ENCODE peak calls at places on chromosomes 4 and X, in nine cellular contexts. Z, S, X, W, D, E, V, P and B are unnamed samples.

GRCh38 chrX:133005038-133005437 is 46.6 kb upstream of the HS6ST2 start:
- DNase-seq in Z (no peak), S (no peak), X (no peak), W (no peak), D (peak), E (no peak), V (no peak), P (peak), B (no peak)

GRCh38 chr4:665381-665750 is 8.7 kb downstream of the ATP5ME start:
- DNase-seq in Z (peak), S (no peak), X (no peak), W (no peak), D (no peak), E (no peak), V (peak), P (no peak), B (peak)

GRCh38 chr4:1367936-1368289 is 20.9 kb downstream of the UVSSA start:
- DNase-seq in Z (no peak), S (no peak), X (no peak), W (no peak), D (no peak), E (no peak), V (peak), P (no peak), B (peak)

GRCh38 chr4:165631208-165631894 is 241.7 kb upstream of the TLL1 start:
- DNase-seq in Z (no peak), S (no peak), X (no peak), W (no peak), D (no peak), E (no peak), V (no peak), P (no peak), B (no peak)

GRCh38 chrX:138026211-138026610 is 460.3 kb downstream of the ZIC3 start:
- DNase-seq in Z (no peak), S (no peak), X (no peak), W (no peak), D (peak), E (no peak), V (no peak), P (peak), B (no peak)

GRCh38 chr4:52840531-52841350 is 21.4 kb upstream of the RASL11B start:
- DNase-seq in Z (no peak), S (no peak), X (no peak), W (no peak), D (no peak), E (no peak), V (no peak), P (no peak), B (no peak)

GRCh38 chr4:125244848-125245450 is 69.8 kb upstream of the FAT4 start:
- DNase-seq in Z (no peak), S (no peak), X (no peak), W (no peak), D (peak), E (no peak), V (no peak), P (peak), B (no peak)

GRCh38 chr4:140789752-140790151 is 33.6 kb upstream of the TBC1D9 start:
- DNase-seq in Z (no peak), S (no peak), X (no peak), W (no peak), D (no peak), E (no peak), V (no peak), P (peak), B (no peak)

GRCh38 chr4:156948738-156949137 is 22.9 kb downstream of the PDGFC start:
- DNase-seq in Z (no peak), S (no peak), X (no peak), W (no peak), D (peak), E (no peak), V (no peak), P (no peak), B (no peak)

GRCh38 chr4:175531405-175532091 is 280.5 kb downstream of the GPM6A start:
- DNase-seq in Z (no peak), S (no peak), X (peak), W (no peak), D (peak), E (no peak), V (no peak), P (peak), B (no peak)

GRCh38 chr4:94577136-94577535 is 125.4 kb downstream of the PDLIM5 start:
- DNase-seq in Z (no peak), S (no peak), X (no peak), W (no peak), D (peak), E (no peak), V (no peak), P (peak), B (no peak)

GRCh38 chrX:154515803-154516654 is at the start of gene FAM3A:
- DNase-seq in Z (peak), S (peak), X (peak), W (peak), D (peak), E (peak), V (peak), P (peak), B (peak)

GRCh38 chr4:61820136-61820535 is 620.0 kb downstream of the ADGRL3 start:
- DNase-seq in Z (no peak), S (no peak), X (no peak), W (no peak), D (no peak), E (no peak), V (no peak), P (no peak), B (no peak)

GRCh38 chrX:130082244-130083106 is 27.8 kb downstream of the ELF4 start:
- DNase-seq in Z (no peak), S (no peak), X (no peak), W (peak), D (no peak), E (peak), V (peak), P (no peak), B (peak)

GRCh38 chr4:41024556-41025491 is 189.5 kb downstream of the APBB2 start:
- DNase-seq in Z (no peak), S (no peak), X (no peak), W (no peak), D (no peak), E (no peak), V (no peak), P (peak), B (no peak)

GRCh38 chr4:85607624-85608023 is 132.7 kb downstream of the ARHGAP24 start:
- DNase-seq in Z (no peak), S (no peak), X (no peak), W (no peak), D (no peak), E (no peak), V (no peak), P (no peak), B (no peak)

GRCh38 chrX:3244955-3245354 is 101.5 kb downstream of the MXRA5 start:
- DNase-seq in Z (no peak), S (no peak), X (no peak), W (no peak), D (no peak), E (no peak), V (no peak), P (no peak), B (no peak)
- TF ChIP-seq CTCF in Z (peak), S (no peak), X (no peak), W (no peak), D (peak), E (no peak), V (no peak), P (no peak), B (no peak)

DNA sequence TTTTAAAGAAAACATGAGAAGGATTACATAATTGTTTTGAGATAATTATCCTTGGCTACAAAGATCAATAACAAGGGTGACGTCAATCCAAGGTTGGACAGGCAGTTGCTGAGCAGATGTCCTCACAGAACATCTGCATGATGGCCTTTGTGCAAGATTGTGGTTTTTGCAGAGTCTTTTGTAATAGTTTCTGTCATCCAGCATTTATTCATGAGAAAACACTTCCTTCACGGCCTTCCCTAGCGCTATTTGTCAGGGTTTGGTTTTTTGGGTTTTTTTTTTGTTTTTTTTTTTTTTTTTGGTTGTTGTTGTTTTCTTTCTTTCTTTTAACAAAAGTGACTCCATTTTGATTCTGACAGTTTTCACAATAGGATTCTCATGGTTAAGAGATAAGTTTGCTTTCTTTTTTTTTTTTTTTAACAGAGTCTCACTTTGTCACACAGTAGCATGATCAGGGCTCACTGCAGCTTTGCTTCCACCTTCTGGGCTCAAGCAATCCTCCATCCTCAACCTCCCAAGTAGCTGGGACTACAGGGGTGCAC is 31.5 kb upstream of the ELF2 start:
- DNase-seq in Z (no peak), S (no peak), X (peak), W (peak), D (peak), E (no peak), V (no peak), P (peak), B (no peak)
- TF ChIP-seq CTCF in Z (no peak), S (no peak), X (no peak), W (no peak), D (no peak), E (no peak), V (no peak), P (peak), B (no peak)

GRCh38 chr4:114659386-114660008 is 60.9 kb downstream of the UGT8 start:
- DNase-seq in Z (no peak), S (no peak), X (peak), W (peak), D (peak), E (peak), V (no peak), P (peak), B (peak)
- TF ChIP-seq CTCF in Z (peak), S (no peak), X (peak), W (peak), D (peak), E (peak), V (peak), P (peak), B (peak)

DNA sequence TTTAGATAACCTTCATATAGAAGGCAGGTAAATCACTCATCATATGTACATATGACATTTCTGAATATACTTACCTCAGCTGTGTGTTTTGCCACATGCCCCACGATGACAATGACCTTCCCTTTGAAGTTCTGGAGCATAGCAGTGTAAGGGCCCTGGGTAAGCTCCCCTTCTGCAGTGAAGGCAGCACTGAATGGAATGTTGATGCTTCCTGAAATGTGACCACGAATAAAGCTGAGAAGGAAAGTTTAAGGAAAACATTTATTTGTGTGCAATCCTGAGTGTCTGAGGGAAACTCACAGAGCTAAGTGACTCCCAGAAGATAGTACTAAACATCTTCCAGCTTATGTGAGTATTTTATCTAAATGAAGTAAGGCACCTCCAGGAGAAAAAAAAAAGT is 200.1 kb downstream of the NPNT start:
- DNase-seq in Z (no peak), S (no peak), X (no peak), W (no peak), D (peak), E (no peak), V (no peak), P (no peak), B (no peak)
- TF ChIP-seq CTCF in Z (no peak), S (no peak), X (no peak), W (no peak), D (no peak), E (no peak), V (no peak), P (no peak), B (no peak)

GRCh38 chrX:39705299-39705698 is 392.5 kb downstream of the BCOR start:
- DNase-seq in Z (no peak), S (no peak), X (peak), W (peak), D (peak), E (no peak), V (peak), P (peak), B (peak)
- TF ChIP-seq CTCF in Z (peak), S (no peak), X (peak), W (peak), D (peak), E (no peak), V (peak), P (peak), B (peak)

DNA sequence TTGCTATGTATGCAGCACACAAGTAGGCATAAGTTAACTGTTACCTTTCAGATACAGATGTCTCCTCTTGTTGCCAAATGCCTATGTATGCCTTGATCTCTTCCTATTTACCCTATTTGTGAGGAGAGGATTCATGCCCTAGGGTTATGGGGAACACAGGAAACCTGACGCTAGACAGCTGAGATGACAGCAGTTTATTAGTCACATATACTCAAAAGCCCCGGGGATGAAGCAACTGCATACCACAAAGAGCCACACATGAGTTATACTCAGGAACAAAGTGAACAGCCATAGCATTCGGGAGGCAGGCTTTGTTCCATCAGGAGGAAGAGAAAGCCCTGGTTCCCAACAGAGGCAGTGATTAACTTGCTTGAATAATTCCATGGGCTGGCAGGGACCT is 1011.7 kb upstream of the PCDH7 start:
- DNase-seq in Z (no peak), S (no peak), X (peak), W (no peak), D (peak), E (no peak), V (no peak), P (peak), B (no peak)
- TF ChIP-seq CTCF in Z (no peak), S (no peak), X (no peak), W (no peak), D (no peak), E (no peak), V (no peak), P (no peak), B (no peak)